ENCODE peak calls at places on chromosome 1, in four cellular contexts. S is dorsolateral prefrontal cortex, V is cardiac muscle cell, H is fibroblast of lung. T is an unnamed sample.

GRCh38 chr1:10578070-10578469 is 103.3 kb downstream of the PEX14 start:
- DNase-seq in H (no peak), V (no peak), S (no peak), T (no peak)

GRCh38 chr1:214120951-214121350 is 133.2 kb downstream of the PROX1 start:
- DNase-seq in V (no peak), H (no peak), S (no peak), T (no peak)

GRCh38 chr1:212070720-212071302 is 35.3 kb downstream of the DTL start:
- DNase-seq in V (peak), S (no peak), H (peak), T (peak)

GRCh38 chr1:53732409-53732808 is 6.6 kb downstream of the GLIS1 start:
- DNase-seq in S (no peak), V (no peak), H (peak), T (no peak)

GRCh38 chr1:200267937-200268336 is 141.9 kb downstream of the ZNF281 start:
- DNase-seq in H (no peak), S (no peak), V (no peak), T (no peak)

GRCh38 chr1:193111641-193112090 is 6.5 kb upstream of the GLRX2 start:
- DNase-seq in V (peak), H (peak), S (no peak), T (peak)

GRCh38 chr1:155085504-155086181 is 7.0 kb downstream of the EFNA3 start:
- DNase-seq in S (no peak), H (no peak), V (peak), T (peak)

GRCh38 chr1:46533179-46533864 is 18.1 kb downstream of the KNCN start:
- DNase-seq in H (peak), V (peak), S (no peak), T (peak)

GRCh38 chr1:20584890-20585289 is 4.0 kb upstream of the CDA start:
- DNase-seq in S (no peak), H (no peak), V (no peak), T (peak)

GRCh38 chr1:243266231-243266630 is 10.4 kb downstream of the SDCCAG8 start:
- DNase-seq in V (no peak), H (no peak), S (no peak), T (no peak)

GRCh38 chr1:33097137-33097611 is 16.2 kb downstream of the AZIN2 start:
- DNase-seq in V (no peak), S (no peak), H (peak), T (peak)

GRCh38 chr1:181175955-181176354 is 87.5 kb downstream of the IER5 start:
- DNase-seq in H (no peak), S (no peak), V (no peak), T (no peak)

GRCh38 chr1:38029725-38030511 is 16.7 kb downstream of the POU3F1 start:
- DNase-seq in H (peak), S (no peak), V (peak), T (peak)

GRCh38 chr1:229221106-229222019 is 49.5 kb upstream of the RAB4A start:
- DNase-seq in V (no peak), H (peak), S (no peak), T (peak)

GRCh38 chr1:99767996-99768524 is 1.6 kb upstream of the FRRS1 start:
- DNase-seq in H (no peak), V (no peak), S (no peak), T (peak)

GRCh38 chr1:1758059-1758621 is 20.1 kb downstream of the NADK start:
- DNase-seq in S (no peak), H (no peak), V (no peak), T (no peak)

GRCh38 chr1:228794173-228794572 is 58.9 kb downstream of the RHOU start:
- DNase-seq in V (no peak), S (no peak), H (no peak), T (peak)

GRCh38 chr1:235946570-235946981 is 79.9 kb upstream of the LYST start:
- DNase-seq in V (no peak), H (peak), S (no peak), T (peak)

GRCh38 chr1:11563560-11564069 is 84.7 kb downstream of the DISP3 start:
- DNase-seq in H (no peak), V (peak), S (no peak), T (peak)

DNA sequence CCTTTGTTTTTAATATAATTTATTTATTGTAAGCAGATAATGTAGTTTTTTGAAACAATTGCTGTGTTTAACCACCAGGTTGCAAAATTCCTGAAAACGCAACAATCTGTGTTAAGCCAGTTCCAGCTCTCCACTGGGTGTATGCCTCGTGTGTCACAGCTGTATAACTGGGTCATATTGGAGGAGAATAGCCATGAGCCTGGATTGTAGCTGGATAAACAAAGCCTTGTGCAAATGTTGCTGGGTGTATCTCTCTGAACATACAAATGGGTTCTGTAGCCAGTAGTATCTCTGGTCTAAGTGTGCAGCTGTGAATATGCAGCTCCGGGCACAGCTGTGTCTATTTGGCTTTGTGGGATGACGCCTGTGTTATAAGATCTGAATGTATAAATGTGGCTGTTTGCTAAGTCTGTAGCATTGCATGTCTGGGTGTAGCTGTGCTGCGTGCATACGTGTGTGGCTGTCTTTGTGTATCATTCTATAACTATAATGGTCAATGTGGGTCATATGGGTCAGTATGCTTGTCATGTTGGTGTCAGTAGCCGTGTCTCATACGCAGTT is 2.7 kb downstream of the TCEA3 start:
- DNase-seq in S (peak), V (no peak), H (peak), T (peak)
- H3K4me3 ChIP-seq in S (no peak), V (peak), H (peak), T (peak)

GRCh38 chr1:109959974-109960744 is 24.4 kb upstream of the AHCYL1 start:
- DNase-seq in V (peak), H (peak), S (no peak), T (peak)
- TF ChIP-seq CTCF in V (no peak), H (no peak), S (no peak), T (peak)

GRCh38 chr1:119046429-119047039 is 58.4 kb upstream of the TBX15 start:
- DNase-seq in V (no peak), S (no peak), H (peak), T (peak)
- H3K4me3 ChIP-seq in V (no peak), S (no peak), H (no peak), T (peak)

DNA sequence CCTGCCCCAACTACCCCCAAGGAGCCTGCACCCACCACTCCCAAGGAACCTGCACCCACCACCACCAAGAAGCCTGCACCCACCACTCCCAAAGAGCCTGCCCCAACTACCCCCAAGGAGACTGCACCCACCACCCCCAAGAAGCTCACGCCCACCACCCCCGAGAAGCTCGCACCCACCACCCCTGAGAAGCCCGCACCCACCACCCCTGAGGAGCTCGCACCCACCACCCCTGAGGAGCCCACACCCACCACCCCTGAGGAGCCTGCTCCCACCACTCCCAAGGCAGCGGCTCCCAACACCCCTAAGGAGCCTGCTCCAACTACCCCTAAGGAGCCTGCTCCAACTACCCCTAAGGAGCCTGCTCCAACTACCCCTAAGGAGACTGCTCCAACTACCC is 67.6 kb downstream of the TPR start:
- DNase-seq in V (no peak), H (no peak), S (no peak), T (no peak)
- TF ChIP-seq CTCF in V (no peak), H (no peak), S (no peak), T (no peak)

GRCh38 chr1:25624155-25624554 is 7.6 kb downstream of the MAN1C1 start:
- DNase-seq in V (no peak), S (no peak), H (no peak), T (no peak)

GRCh38 chr1:25621876-25622275 is 5.3 kb downstream of the MAN1C1 start:
- DNase-seq in H (no peak), V (no peak), S (no peak), T (no peak)

GRCh38 chr1:25623731-25624130 is 7.1 kb downstream of the MAN1C1 start:
- DNase-seq in H (no peak), S (no peak), V (no peak), T (no peak)

GRCh38 chr1:25623007-25623406 is 6.4 kb downstream of the MAN1C1 start:
- DNase-seq in V (no peak), S (no peak), H (no peak), T (no peak)

GRCh38 chr1:25622526-25622925 is 5.9 kb downstream of the MAN1C1 start:
- DNase-seq in V (no peak), H (no peak), S (no peak), T (no peak)
- H3K4me3 ChIP-seq in V (no peak), H (no peak), S (no peak), T (no peak)

GRCh38 chr1:201480231-201481003 is 11.4 kb upstream of the PHLDA3 start:
- DNase-seq in S (peak), V (peak), H (peak), T (peak)
- TF ChIP-seq CTCF in S (peak), V (peak), H (peak), T (no peak)

GRCh38 chr1:218348628-218349185 is 3.6 kb downstream of the TGFB2 start:
- DNase-seq in V (no peak), H (no peak), S (no peak), T (no peak)
- H3K4me3 ChIP-seq in V (peak), H (peak), S (peak), T (peak)

GRCh38 chr1:204123376-204123775 is 28.5 kb downstream of the ETNK2 start:
- DNase-seq in V (no peak), S (no peak), H (no peak), T (no peak)
- TF ChIP-seq CTCF in V (peak), S (peak), H (peak), T (peak)

GRCh38 chr1:201851949-201852348 is 23.0 kb downstream of the IPO9 start:
- DNase-seq in S (no peak), V (no peak), H (no peak), T (no peak)

GRCh38 chr1:201847150-201847549 is 18.2 kb downstream of the IPO9 start:
- DNase-seq in V (no peak), H (no peak), S (no peak), T (peak)

GRCh38 chr1:201850053-201850397 is 21.1 kb downstream of the IPO9 start:
- DNase-seq in H (peak), V (no peak), S (no peak), T (peak)

GRCh38 chr1:201848230-201848629 is 19.3 kb downstream of the IPO9 start:
- DNase-seq in S (no peak), V (no peak), H (no peak), T (no peak)

DNA sequence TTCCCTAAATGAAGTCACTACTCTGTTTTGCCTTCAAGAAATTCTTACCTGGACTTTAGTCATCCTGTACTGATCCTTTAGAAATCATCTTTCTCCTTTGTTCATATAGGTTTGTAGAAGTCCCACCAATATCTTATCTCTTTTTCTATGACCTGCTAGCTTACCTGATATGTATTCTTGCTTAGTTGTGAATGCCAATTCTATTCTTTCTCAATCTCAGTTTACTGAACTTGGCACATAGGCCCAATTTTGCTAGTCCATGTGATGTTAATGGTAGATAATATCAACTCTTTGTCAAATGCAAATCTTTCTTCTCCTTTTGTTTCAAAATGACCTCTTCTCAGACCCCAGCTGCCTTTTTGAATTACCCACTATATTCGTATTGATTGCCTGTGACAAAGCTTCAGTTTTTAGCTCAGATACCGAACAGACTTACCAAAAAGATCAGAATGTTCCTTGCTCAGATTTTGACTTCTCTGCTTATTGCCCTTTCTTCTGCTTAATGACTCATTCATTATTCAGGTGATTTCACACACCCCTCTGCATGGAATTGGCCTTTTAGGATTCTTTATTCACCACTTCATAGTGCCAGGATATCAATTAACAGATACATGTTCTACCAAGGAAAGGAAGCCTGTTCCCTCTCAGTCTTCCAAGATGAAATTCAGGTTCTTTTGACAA is 20.6 kb downstream of the IPO9 start:
- DNase-seq in S (no peak), V (no peak), H (no peak), T (no peak)
- H3K4me3 ChIP-seq in S (no peak), V (no peak), H (no peak), T (no peak)

T was measured in fibroblast of the aortic adventitia.